ENCODE peak calls at places on chromosome 22, in eight cellular contexts. P is HCT116; M is brain microvascular endothelial cell; C is dorsolateral prefrontal cortex; E is pancreas; U is GM23338; W is breast epithelium; T is CD8-positive, alpha-beta memory T cell. D is an unnamed sample. For H3K27me3, the result is how much of the 10 kb centered on the place peaks cover.

GRCh38 chr22:30876925-30877553 is 91.5 kb downstream of the MORC2 start:
- DNase-seq in P (no peak), M (no peak), C (peak), E (no peak), U (no peak), W (no peak), T (no peak), D (no peak)

GRCh38 chr22:32515074-32515473 is 40.5 kb downstream of the FBXO7 start:
- DNase-seq in P (no peak), M (no peak), C (no peak), E (no peak), U (no peak), W (no peak), T (no peak), D (no peak)

GRCh38 chr22:29146101-29146560 is 59.6 kb upstream of the EMID1 start:
- DNase-seq in P (no peak), M (no peak), C (no peak), E (no peak), U (no peak), W (no peak), T (no peak), D (no peak)

GRCh38 chr22:38298312-38299000 is 18.8 kb downstream of the CSNK1E start:
- DNase-seq in P (peak), M (peak), C (no peak), E (no peak), U (peak), W (no peak), T (no peak), D (no peak)

GRCh38 chr22:19719055-19719482 is 4.3 kb upstream of the GP1BB start:
- DNase-seq in P (no peak), M (no peak), C (peak), E (no peak), U (no peak), W (no peak), T (no peak), D (no peak)

GRCh38 chr22:39278040-39278439 is 33.3 kb upstream of the PDGFB start:
- DNase-seq in P (no peak), M (no peak), C (no peak), E (no peak), U (peak), W (no peak), T (no peak), D (no peak)

GRCh38 chr22:25658641-25659040 is 83.3 kb upstream of the MYO18B start:
- DNase-seq in P (no peak), M (no peak), C (no peak), E (no peak), U (no peak), W (no peak), T (no peak), D (no peak)

GRCh38 chr22:32354360-32355351 is 3.0 kb upstream of the RFPL3 start:
- DNase-seq in P (peak), M (peak), C (no peak), E (no peak), U (peak), W (no peak), T (no peak), D (peak)

GRCh38 chr22:50399751-50400331 is 56.7 kb downstream of the PPP6R2 start:
- DNase-seq in P (peak), M (peak), C (peak), E (no peak), U (peak), W (no peak), T (no peak), D (peak)

GRCh38 chr22:17807571-17808410 is 33.5 kb upstream of the BID start:
- DNase-seq in P (no peak), M (no peak), C (no peak), E (no peak), U (no peak), W (no peak), T (no peak), D (peak)

GRCh38 chr22:31637375-31637937 is 24.6 kb downstream of the PISD start:
- DNase-seq in P (no peak), M (no peak), C (no peak), E (no peak), U (peak), W (no peak), T (no peak), D (no peak)

GRCh38 chr22:25955323-25955722 is 213.3 kb downstream of the MYO18B start:
- DNase-seq in P (no peak), M (no peak), C (no peak), E (no peak), U (peak), W (no peak), T (no peak), D (no peak)

GRCh38 chr22:39893526-39893925 is at the start of gene ENTHD1:
- DNase-seq in P (no peak), M (no peak), C (no peak), E (no peak), U (peak), W (no peak), T (no peak), D (no peak)

GRCh38 chr22:25492950-25493790 is 71.3 kb upstream of the GRK3 start:
- DNase-seq in P (no peak), M (no peak), C (no peak), E (no peak), U (no peak), W (no peak), T (no peak), D (peak)

GRCh38 chr22:50527921-50528681 is 1.7 kb downstream of the TYMP start:
- DNase-seq in P (no peak), M (no peak), C (no peak), E (no peak), U (peak), W (no peak), T (no peak), D (no peak)

GRCh38 chr22:35995345-35995744 is 33.3 kb downstream of the RBFOX2 start:
- DNase-seq in P (no peak), M (peak), C (no peak), E (no peak), U (no peak), W (no peak), T (no peak), D (peak)

GRCh38 chr22:47309476-47309875 is 547.0 kb downstream of the TBC1D22A start:
- DNase-seq in P (no peak), M (no peak), C (no peak), E (no peak), U (no peak), W (no peak), T (no peak), D (peak)

GRCh38 chr22:39617342-39617741 is 46.8 kb downstream of the CACNA1I start:
- DNase-seq in P (no peak), M (no peak), C (peak), E (no peak), U (peak), W (no peak), T (no peak), D (no peak)

GRCh38 chr22:18156878-18157713 is 7.1 kb downstream of the USP18 start:
- DNase-seq in P (peak), M (peak), C (peak), E (peak), U (peak), W (peak), T (no peak), D (peak)

GRCh38 chr22:47259990-47260389 is 497.5 kb downstream of the TBC1D22A start:
- DNase-seq in P (no peak), M (no peak), C (no peak), E (no peak), U (no peak), W (no peak), T (no peak), D (peak)

GRCh38 chr22:46959369-46959768 is 196.9 kb downstream of the TBC1D22A start:
- DNase-seq in P (no peak), M (no peak), C (no peak), E (no peak), U (no peak), W (no peak), T (no peak), D (no peak)

GRCh38 chr22:45225732-45226560 is 14.7 kb downstream of the KIAA0930 start:
- DNase-seq in P (no peak), M (no peak), C (no peak), E (no peak), U (no peak), W (no peak), T (no peak), D (no peak)

GRCh38 chr22:45226681-45227186 is 14.0 kb downstream of the KIAA0930 start:
- DNase-seq in P (no peak), M (no peak), C (peak), E (no peak), U (no peak), W (no peak), T (no peak), D (no peak)

GRCh38 chr22:45223304-45224117 is 17.2 kb downstream of the KIAA0930 start:
- DNase-seq in P (no peak), M (no peak), C (no peak), E (no peak), U (no peak), W (no peak), T (no peak), D (no peak)

GRCh38 chr22:45224988-45225731 is 15.5 kb downstream of the KIAA0930 start:
- DNase-seq in P (no peak), M (no peak), C (peak), E (no peak), U (no peak), W (no peak), T (no peak), D (no peak)

DNA sequence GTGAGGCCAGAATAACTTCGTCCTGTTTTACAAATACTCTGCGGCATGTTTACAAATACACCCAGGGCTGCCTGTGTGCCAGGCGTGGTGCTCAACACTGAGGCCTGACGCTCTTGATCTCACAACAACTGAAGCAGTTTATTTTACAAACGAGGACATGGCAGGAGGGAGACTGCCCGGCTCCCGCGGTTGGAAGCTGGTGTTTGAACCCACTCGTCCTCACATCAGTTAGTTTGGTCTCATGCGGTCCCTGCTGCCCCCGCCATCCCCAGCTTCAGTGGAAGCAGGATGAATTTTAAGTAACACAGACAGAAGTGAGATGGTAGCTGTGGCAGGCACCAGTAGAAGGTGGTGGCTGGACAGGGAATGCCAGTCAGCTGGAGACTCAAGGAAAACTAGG is 16.4 kb downstream of the KIAA0930 start:
- DNase-seq in P (no peak), M (no peak), C (no peak), E (no peak), U (no peak), W (no peak), T (no peak), D (no peak)
- H3K27ac ChIP-seq in P (no peak), M (no peak), C (peak), E (no peak), U (no peak), W (no peak), T (no peak), D (no peak)

DNA sequence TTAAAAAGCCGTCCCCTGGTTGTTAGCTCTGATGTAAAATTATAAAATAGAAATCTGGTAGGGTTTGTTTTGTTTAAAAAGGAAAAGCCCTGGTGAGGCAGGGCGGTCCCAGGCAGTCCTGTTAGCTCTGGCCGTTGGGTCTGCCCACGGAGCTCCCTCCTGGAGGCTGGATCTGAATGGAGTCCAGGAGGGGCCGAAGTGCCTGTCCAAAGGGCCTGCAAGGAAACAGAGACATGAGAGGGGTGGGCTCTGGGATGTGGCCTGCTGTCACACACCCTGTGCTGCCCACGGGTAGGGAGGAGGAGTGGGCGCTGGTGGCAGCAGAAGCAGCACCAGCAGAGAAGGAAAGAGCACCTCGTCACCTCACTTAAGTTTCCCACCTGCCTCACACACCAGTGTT is 11.3 kb upstream of the PMM1 start:
- DNase-seq in P (no peak), M (no peak), C (no peak), E (no peak), U (no peak), W (no peak), T (no peak), D (no peak)
- H3K27me3 ChIP-seq in P (under half), M (under half), C (under half), E (under half), U (under half), W (under half), T (under half), D (under half)

DNA sequence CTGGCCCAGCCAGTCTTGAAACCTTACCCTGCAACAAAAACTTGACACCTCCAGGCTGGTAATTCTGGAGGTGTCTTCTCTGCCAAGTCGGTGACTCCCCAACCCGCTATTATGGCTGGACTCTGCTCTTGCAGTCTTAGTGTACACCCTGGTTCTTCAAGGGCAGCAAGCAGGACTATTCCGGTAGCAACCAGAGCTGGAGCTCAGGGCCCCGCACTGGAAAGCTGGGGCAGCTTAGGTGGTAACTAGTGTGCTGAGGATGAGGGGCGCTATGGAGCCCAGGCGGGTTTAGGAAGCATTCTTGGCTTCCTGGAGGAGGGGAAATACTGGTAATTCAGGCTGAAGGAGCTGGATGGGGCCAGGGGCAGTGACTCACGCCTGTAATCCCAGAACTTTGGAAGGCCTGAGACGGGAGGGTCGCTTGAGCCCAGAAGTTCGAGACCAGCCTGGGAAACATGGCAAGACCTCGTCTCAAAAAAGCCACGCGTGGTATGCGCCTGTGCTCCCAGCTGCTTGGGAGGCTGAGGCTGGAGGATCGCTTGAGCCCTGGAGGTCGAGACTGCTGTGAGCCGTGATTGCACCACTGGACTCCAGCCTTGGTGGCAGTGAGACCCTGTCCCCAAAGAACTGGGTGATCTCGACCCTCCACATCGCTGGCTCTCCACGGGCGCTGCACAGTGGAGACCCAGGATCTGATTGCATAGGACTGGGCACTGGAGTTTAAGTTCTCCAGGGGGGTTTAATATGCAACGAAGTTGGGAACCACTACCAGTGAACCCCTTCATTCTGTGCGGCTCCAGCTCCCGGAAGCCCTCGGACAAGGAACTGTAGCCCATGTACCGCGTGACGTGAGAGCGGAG is 10.6 kb upstream of the AIFM3 start:
- DNase-seq in P (peak), M (peak), C (no peak), E (no peak), U (peak), W (no peak), T (no peak), D (no peak)
- H3K27ac ChIP-seq in P (peak), M (no peak), C (no peak), E (peak), U (no peak), W (peak), T (no peak), D (no peak)

GRCh38 chr22:22714600-22715361 is 70.4 kb downstream of the GGTLC2 start:
- DNase-seq in P (no peak), M (no peak), C (no peak), E (no peak), U (no peak), W (no peak), T (no peak), D (no peak)
- H3K27me3 ChIP-seq in P (under half), M (under half), C (under half), E (under half), U (half or more), W (under half), T (under half), D (under half)

GRCh38 chr22:27502327-27502726 is 299.2 kb downstream of the MN1 start:
- DNase-seq in P (no peak), M (no peak), C (no peak), E (no peak), U (no peak), W (no peak), T (no peak), D (no peak)
- H3K27ac ChIP-seq in P (no peak), M (no peak), C (no peak), E (no peak), U (no peak), W (no peak), T (no peak), D (no peak)

GRCh38 chr22:49267996-49268395 is 559.7 kb downstream of the BRD1 start:
- DNase-seq in P (no peak), M (no peak), C (no peak), E (no peak), U (no peak), W (no peak), T (no peak), D (no peak)

GRCh38 chr22:49270595-49271368 is 556.9 kb downstream of the BRD1 start:
- DNase-seq in P (no peak), M (no peak), C (no peak), E (peak), U (no peak), W (no peak), T (no peak), D (no peak)

GRCh38 chr22:49269928-49270327 is 557.7 kb downstream of the BRD1 start:
- DNase-seq in P (no peak), M (no peak), C (no peak), E (peak), U (no peak), W (no peak), T (no peak), D (no peak)

GRCh38 chr22:49268924-49269323 is 558.7 kb downstream of the BRD1 start:
- DNase-seq in P (no peak), M (no peak), C (no peak), E (no peak), U (no peak), W (no peak), T (no peak), D (no peak)

GRCh38 chr22:49269371-49269770 is 558.3 kb downstream of the BRD1 start:
- DNase-seq in P (no peak), M (no peak), C (no peak), E (no peak), U (peak), W (no peak), T (no peak), D (no peak)
- H3K27me3 ChIP-seq in P (under half), M (under half), C (under half), E (under half), U (under half), W (half or more), T (under half), D (half or more)

GRCh38 chr22:45932066-45932465 is 44.9 kb downstream of the WNT7B start:
- DNase-seq in P (no peak), M (no peak), C (no peak), E (no peak), U (no peak), W (no peak), T (no peak), D (no peak)
- H3K27ac ChIP-seq in P (no peak), M (no peak), C (no peak), E (no peak), U (no peak), W (no peak), T (no peak), D (no peak)

D was measured in SJCRH30.